ENCODE peak calls at places on chromosomes 6 and 20, in eight cellular contexts. Q, N, J, W, K, B, Z and P are unnamed samples.
A peak's percentile ranks its signal among the peaks of the same experiment; 100 is the strongest.

GRCh38 chr6:133245033-133245903 is 4.1 kb downstream of the EYA4 start:
- DNase-seq in Q (no peak), N (no peak), J (no peak), W (no peak), K (no peak), B (no peak), Z (no peak), P (no peak)

GRCh38 chr6:6811151-6812002 is 222.9 kb downstream of the LY86 start:
- DNase-seq in Q (no peak), N (no peak), J (peak; percentile 98), W (peak; percentile 55), K (no peak), B (no peak), Z (no peak), P (peak; percentile 34)

GRCh38 chr6:21508753-21509152 is 84.8 kb upstream of the SOX4 start:
- DNase-seq in Q (no peak), N (no peak), J (no peak), W (no peak), K (no peak), B (no peak), Z (no peak), P (no peak)

GRCh38 chr20:14992961-14993360 is 655.5 kb upstream of the FLRT3 start:
- DNase-seq in Q (no peak), N (no peak), J (peak; percentile 25), W (no peak), K (no peak), B (no peak), Z (peak; percentile 54), P (no peak)

GRCh38 chr20:6818033-6818808 is 50.7 kb downstream of the BMP2 start:
- DNase-seq in Q (no peak), N (no peak), J (no peak), W (no peak), K (no peak), B (no peak), Z (no peak), P (no peak)

GRCh38 chr6:151389640-151390275 is 1.6 kb downstream of the ZBTB2 start:
- DNase-seq in Q (no peak), N (peak; percentile 70), J (peak; percentile 58), W (peak; percentile 80), K (peak; percentile 77), B (peak; percentile 65), Z (no peak), P (no peak)

GRCh38 chr20:3911956-3912355 is 22.8 kb downstream of the PANK2 start:
- DNase-seq in Q (no peak), N (peak; percentile 11), J (no peak), W (no peak), K (no peak), B (no peak), Z (no peak), P (no peak)

GRCh38 chr6:148831531-148831930 is 84.7 kb downstream of the UST start:
- DNase-seq in Q (no peak), N (no peak), J (no peak), W (no peak), K (no peak), B (no peak), Z (no peak), P (no peak)

GRCh38 chr20:44151621-44152416 is 35.2 kb downstream of the JPH2 start:
- DNase-seq in Q (no peak), N (peak; percentile 46), J (peak; percentile 94), W (peak; percentile 72), K (no peak), B (no peak), Z (no peak), P (no peak)

GRCh38 chr6:53461041-53461656 is 83.8 kb downstream of the GCLC start:
- DNase-seq in Q (no peak), N (no peak), J (no peak), W (no peak), K (no peak), B (no peak), Z (no peak), P (peak; percentile 34)

GRCh38 chr6:67369679-67370078 is 1265.4 kb upstream of the ADGRB3 start:
- DNase-seq in Q (no peak), N (no peak), J (no peak), W (no peak), K (no peak), B (no peak), Z (no peak), P (no peak)

GRCh38 chr6:159020011-159020410 is 20.0 kb upstream of the RSPH3 start:
- DNase-seq in Q (no peak), N (no peak), J (no peak), W (no peak), K (no peak), B (peak; percentile 87), Z (no peak), P (no peak)

GRCh38 chr6:43748765-43749164 is 21.2 kb upstream of the VEGFA start:
- DNase-seq in Q (no peak), N (no peak), J (no peak), W (no peak), K (no peak), B (no peak), Z (no peak), P (no peak)

GRCh38 chr6:43963877-43964658 is 163.2 kb downstream of the MRPL14 start:
- DNase-seq in Q (no peak), N (no peak), J (no peak), W (no peak), K (no peak), B (no peak), Z (no peak), P (no peak)

GRCh38 chr20:34543457-34544056 is 15.0 kb upstream of the MAP1LC3A start:
- DNase-seq in Q (no peak), N (no peak), J (no peak), W (no peak), K (no peak), B (no peak), Z (no peak), P (no peak)

GRCh38 chr6:40599580-40599979 is 12.4 kb upstream of the LRFN2 start:
- DNase-seq in Q (peak; percentile 19), N (no peak), J (no peak), W (no peak), K (no peak), B (no peak), Z (no peak), P (no peak)

GRCh38 chr6:140711019-140711613 is 1336.7 kb upstream of the CITED2 start:
- DNase-seq in Q (no peak), N (no peak), J (peak; percentile 20), W (no peak), K (no peak), B (peak; percentile 68), Z (no peak), P (no peak)

GRCh38 chr20:39066464-39066863 is 104.3 kb downstream of the DHX35 start:
- DNase-seq in Q (peak; percentile 31), N (no peak), J (no peak), W (no peak), K (no peak), B (peak; percentile 15), Z (no peak), P (no peak)
- TF ChIP-seq CTCF in Q (peak; percentile 55), N (no peak), J (no peak), W (no peak), K (no peak), B (peak; percentile 27), Z (no peak), P (no peak)

GRCh38 chr6:127300411-127300810 is 33.7 kb downstream of the RNF146 start:
- DNase-seq in Q (no peak), N (no peak), J (peak; percentile 23), W (no peak), K (no peak), B (no peak), Z (peak; percentile 54), P (no peak)
- TF ChIP-seq CTCF in Q (no peak), N (no peak), J (no peak), W (no peak), K (no peak), B (no peak), Z (no peak), P (no peak)

GRCh38 chr20:62515280-62515679 is 39.5 kb upstream of the GATA5 start:
- DNase-seq in Q (no peak), N (no peak), J (no peak), W (no peak), K (no peak), B (no peak), Z (no peak), P (no peak)

GRCh38 chr20:62517168-62517567 is 41.4 kb upstream of the GATA5 start:
- DNase-seq in Q (no peak), N (no peak), J (no peak), W (no peak), K (no peak), B (no peak), Z (no peak), P (no peak)

GRCh38 chr20:62515826-62516225 is 40.0 kb upstream of the GATA5 start:
- DNase-seq in Q (no peak), N (no peak), J (no peak), W (no peak), K (no peak), B (no peak), Z (no peak), P (no peak)

GRCh38 chr20:62517901-62518610 is 42.3 kb upstream of the GATA5 start:
- DNase-seq in Q (no peak), N (no peak), J (no peak), W (no peak), K (no peak), B (no peak), Z (no peak), P (no peak)

DNA sequence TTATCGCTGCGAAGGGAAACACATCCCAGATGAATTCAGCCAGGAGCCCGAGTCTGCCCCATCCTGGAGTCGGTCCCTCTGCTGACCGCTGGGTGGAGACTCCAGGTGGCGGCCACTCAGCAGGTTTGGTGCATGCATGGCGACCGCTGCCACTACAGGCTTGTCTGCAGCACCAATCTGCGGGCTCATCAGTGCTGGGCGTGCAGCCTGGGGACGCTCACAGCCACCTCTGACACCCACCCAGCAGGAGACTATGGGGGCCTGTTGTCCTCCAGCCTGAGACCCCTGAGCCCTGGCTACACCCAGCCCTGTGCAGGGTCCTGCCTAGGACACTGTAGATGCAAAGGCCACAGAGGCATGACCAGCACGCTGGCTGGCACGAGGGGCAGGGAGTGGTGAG is 40.5 kb upstream of the GATA5 start:
- DNase-seq in Q (no peak), N (peak; percentile 40), J (peak; percentile 61), W (no peak), K (no peak), B (no peak), Z (no peak), P (no peak)
- TF ChIP-seq CTCF in Q (peak; percentile 53), N (peak; percentile 63), J (peak; percentile 69), W (peak; percentile 14), K (no peak), B (no peak), Z (no peak), P (no peak)

GRCh38 chr20:31968299-31969126 is 562 bp downstream of the XKR7 start:
- DNase-seq in Q (peak; percentile 100), N (peak; percentile 69), J (peak; percentile 61), W (peak; percentile 71), K (peak; percentile 57), B (peak; percentile 74), Z (no peak), P (peak; percentile 96)
- TF ChIP-seq CTCF in Q (no peak), N (no peak), J (no peak), W (no peak), K (no peak), B (no peak), Z (no peak), P (no peak)